ENCODE peak calls at places on chromosomes 16 and 17, in ten cellular contexts. I is effector memory CD4-positive, alpha-beta T cell; P is stomach; B is SJSA1; Y is esophagus muscularis mucosa; E is body of pancreas; O is Peyer's patch; Z is GM23248; H is lung; J is uterus. C is an unnamed sample.

GRCh38 chr16:29784157-29784556 is 6.1 kb downstream of the ZG16 start:
- DNase-seq in P (no peak), Z (no peak), B (no peak), Y (no peak), J (no peak), O (no peak), I (no peak), H (no peak), E (no peak), C (no peak)

GRCh38 chr16:50467943-50468748 is 80.0 kb upstream of the NKD1 start:
- DNase-seq in I (no peak), B (no peak), E (peak; percentile 26), J (no peak), H (no peak), Y (no peak), Z (peak; percentile 24), O (peak; percentile 44), P (peak; percentile 87), C (peak; percentile 46)

GRCh38 chr16:30120340-30121105 is 2.5 kb downstream of the MAPK3 start:
- DNase-seq in Z (no peak), P (no peak), B (no peak), Y (no peak), E (no peak), H (no peak), I (no peak), J (no peak), O (peak; percentile 91), C (no peak)

GRCh38 chr16:48609453-48610023 is 442 bp downstream of the N4BP1 start:
- DNase-seq in Y (no peak), B (peak; percentile 52), H (peak; percentile 55), J (peak; percentile 53), P (peak; percentile 70), I (no peak), E (peak; percentile 75), Z (peak; percentile 83), O (peak; percentile 71), C (peak; percentile 54)

GRCh38 chr17:48241131-48241591 is 133.6 kb downstream of the SNX11 start:
- DNase-seq in B (no peak), H (peak; percentile 37), O (no peak), I (no peak), J (peak; percentile 15), P (no peak), Y (no peak), Z (peak; percentile 82), E (peak; percentile 14), C (no peak)

GRCh38 chr17:59769891-59770290 is 62.4 kb downstream of the VMP1 start:
- DNase-seq in Y (no peak), P (no peak), E (no peak), O (no peak), I (no peak), H (no peak), J (no peak), B (no peak), Z (peak; percentile 62), C (no peak)

GRCh38 chr16:53545433-53545832 is 42.4 kb upstream of the AKTIP start:
- DNase-seq in J (no peak), P (no peak), O (peak; percentile 56), I (peak; percentile 21), E (no peak), H (no peak), Y (no peak), Z (no peak), B (no peak), C (no peak)

GRCh38 chr16:14505846-14506245 is 124.2 kb downstream of the PARN start:
- DNase-seq in H (no peak), Y (peak; percentile 34), O (no peak), B (peak; percentile 17), Z (peak; percentile 73), J (no peak), E (no peak), I (no peak), P (no peak), C (no peak)

GRCh38 chr17:81731271-81731670 is 19.2 kb downstream of the SLC25A10 start:
- DNase-seq in I (no peak), O (no peak), Z (peak; percentile 67), J (no peak), P (no peak), B (peak; percentile 51), Y (no peak), H (no peak), E (no peak), C (no peak)

GRCh38 chr16:86578056-86578455 is 293 bp upstream of the FOXL1 start:
- DNase-seq in P (no peak), O (no peak), B (peak; percentile 99), Y (no peak), E (no peak), I (no peak), H (no peak), J (no peak), Z (peak; percentile 78), C (no peak)
- H3K27ac ChIP-seq in P (peak overlapping the region; percentile 61), O (peak overlapping the region; percentile 55), B (peak overlapping the region; percentile 90), Y (peak overlapping the region; percentile 58), E (no peak overlapping the region), I (no peak overlapping the region), H (peak overlapping the region; percentile 37), J (no peak overlapping the region), Z (peak overlapping the region; percentile 86), C (no peak overlapping the region)

DNA sequence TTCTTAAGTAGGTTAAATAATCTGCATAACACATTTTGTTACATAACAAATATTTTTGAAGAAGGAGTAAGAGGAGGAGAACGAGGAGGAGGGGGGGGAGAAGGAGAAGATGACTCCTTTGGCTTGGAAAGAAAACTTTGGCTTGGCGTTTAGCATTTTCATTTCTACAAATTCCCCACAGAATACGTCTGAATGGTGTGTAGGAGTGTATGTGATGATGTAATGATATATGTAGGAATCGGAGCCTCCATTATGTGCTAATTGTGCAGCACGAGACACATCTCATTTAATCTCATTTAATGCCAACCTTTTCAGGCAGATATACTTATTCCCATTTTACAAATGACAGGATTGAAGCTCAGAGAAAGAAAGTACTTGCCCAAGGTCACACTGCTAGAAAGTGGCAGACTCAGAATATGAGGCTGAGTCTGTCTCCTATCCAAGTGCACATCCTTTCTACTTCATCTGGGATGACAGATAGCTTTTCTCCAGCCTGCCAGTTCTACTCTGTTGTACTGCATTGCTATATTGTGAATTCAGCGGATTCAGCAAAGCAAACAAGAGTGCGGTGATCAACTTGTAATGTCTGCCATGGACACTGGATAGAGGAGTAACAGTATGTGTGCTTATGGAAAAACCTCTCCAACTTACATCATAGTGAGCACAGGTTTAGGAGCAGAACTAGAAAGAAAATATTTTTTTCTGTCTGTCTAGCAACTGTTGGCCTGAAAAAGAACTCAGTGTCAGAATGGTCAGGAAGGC is 10.4 kb upstream of the SLC47A2 start:
- DNase-seq in I (no peak), H (no peak), Z (peak; percentile 57), Y (no peak), P (no peak), O (no peak), E (no peak), J (no peak), B (no peak), C (no peak)
- H3K27ac ChIP-seq in I (no peak overlapping the region), H (peak overlapping the region; percentile 78), Z (peak overlapping the region; percentile 77), Y (peak overlapping the region; percentile 89), P (peak overlapping the region; percentile 84), O (peak overlapping the region; percentile 76), E (peak overlapping the region; percentile 82), J (peak overlapping the region; percentile 95), B (no peak overlapping the region), C (peak overlapping the region; percentile 97)

GRCh38 chr16:67930191-67930590 is 1.5 kb downstream of the CTRL start:
- DNase-seq in P (no peak), E (no peak), Y (no peak), O (no peak), J (no peak), B (no peak), I (no peak), H (no peak), Z (no peak), C (no peak)

GRCh38 chr16:67928561-67929364 is 2.9 kb downstream of the CTRL start:
- DNase-seq in H (peak; percentile 68), B (peak; percentile 46), E (peak; percentile 84), Z (peak; percentile 78), J (peak; percentile 59), I (peak; percentile 51), Y (no peak), O (peak; percentile 88), P (peak; percentile 76), C (peak; percentile 82)

GRCh38 chr16:67926181-67926742 is 5.4 kb downstream of the CTRL start:
- DNase-seq in O (no peak), I (no peak), Z (no peak), H (no peak), B (no peak), J (no peak), P (peak; percentile 63), Y (no peak), E (peak; percentile 91), C (peak; percentile 64)

GRCh38 chr16:67928147-67928546 is 3.5 kb downstream of the CTRL start:
- DNase-seq in Y (no peak), E (no peak), J (no peak), H (no peak), O (no peak), Z (no peak), B (no peak), P (no peak), I (no peak), C (no peak)

DNA sequence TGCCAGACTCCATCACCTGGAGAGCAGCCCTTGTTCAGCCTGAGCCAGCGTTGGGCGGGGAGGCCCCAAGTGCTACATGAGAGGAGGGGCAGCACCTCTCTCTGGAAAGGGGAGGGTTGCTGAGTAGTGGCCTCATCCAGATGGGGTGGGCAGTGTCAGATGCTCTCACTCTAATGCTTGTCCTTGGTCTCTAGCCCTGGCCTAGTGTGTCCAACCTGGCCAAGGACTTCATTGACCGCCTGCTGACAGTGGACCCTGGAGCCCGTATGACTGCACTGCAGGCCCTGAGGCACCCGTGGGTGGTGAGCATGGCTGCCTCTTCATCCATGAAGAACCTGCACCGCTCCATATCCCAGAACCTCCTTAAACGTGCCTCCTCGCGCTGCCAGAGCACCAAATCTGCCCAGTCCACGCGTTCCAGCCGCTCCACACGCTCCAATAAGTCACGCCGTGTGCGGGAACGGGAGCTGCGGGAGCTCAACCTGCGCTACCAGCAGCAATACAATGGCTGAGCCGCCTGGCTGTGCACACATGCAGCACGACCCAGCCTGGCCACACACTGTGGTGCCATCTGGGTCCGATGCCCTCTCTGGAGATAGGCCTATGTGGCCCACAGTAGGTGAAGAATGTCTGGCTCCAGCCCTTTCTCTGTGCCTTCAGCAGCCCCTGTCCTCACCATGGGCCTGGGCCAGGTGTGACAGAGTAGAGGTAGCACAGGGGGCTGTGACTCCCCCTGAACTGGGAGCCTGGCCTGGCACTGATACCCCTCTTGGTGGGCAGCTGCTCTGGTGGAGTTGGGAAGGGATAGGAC is 4.3 kb downstream of the CTRL start:
- DNase-seq in Z (no peak), Y (no peak), H (no peak), I (no peak), J (no peak), B (no peak), E (peak; percentile 56), P (no peak), O (no peak), C (no peak)
- H3K27ac ChIP-seq in Z (no peak overlapping the region), Y (no peak overlapping the region), H (no peak overlapping the region), I (no peak overlapping the region), J (peak overlapping the region; percentile 60), B (no peak overlapping the region), E (peak overlapping the region; percentile 84), P (no peak overlapping the region), O (no peak overlapping the region), C (peak overlapping the region; percentile 95)

DNA sequence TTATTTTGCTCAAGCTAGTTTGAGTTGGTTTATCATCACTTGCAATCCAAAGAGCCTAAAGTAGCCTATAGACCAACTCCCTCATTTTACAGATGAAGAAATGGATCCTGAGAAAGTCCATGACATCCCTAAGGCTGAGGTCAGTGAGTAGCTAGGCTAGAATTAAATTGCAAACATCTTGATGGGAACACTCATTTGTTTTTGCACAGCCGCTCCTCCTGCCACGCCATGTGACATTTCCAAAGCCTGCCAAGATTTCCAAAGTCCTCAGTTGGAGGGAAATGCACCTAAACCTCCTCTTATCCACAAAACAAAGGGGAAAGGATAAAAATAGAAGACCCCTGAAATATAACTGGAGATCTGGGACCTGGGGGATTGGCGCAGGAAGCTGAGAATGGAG is 15.0 kb downstream of the TMEM92 start:
- DNase-seq in E (no peak), J (peak; percentile 67), I (no peak), Y (no peak), Z (peak; percentile 88), O (no peak), B (no peak), P (no peak), H (no peak), C (no peak)
- H3K27ac ChIP-seq in E (no peak overlapping the region), J (peak overlapping the region; percentile 85), I (no peak overlapping the region), Y (peak overlapping the region; percentile 89), Z (peak overlapping the region; percentile 97), O (peak overlapping the region; percentile 29), B (peak overlapping the region; percentile 56), P (peak overlapping the region; percentile 86), H (no peak overlapping the region), C (no peak overlapping the region)

C was measured in dorsolateral prefrontal cortex.